ENCODE peak calls at places on chromosomes 1 and 21, in seven cellular contexts. L is SJCRH30; G is HS-27A; T is WTC11; D is cerebellar cortex; O is stimulated activated naive CD8-positive, alpha-beta T cell treated with anti-CD3 and anti-CD28 coated beads, Interleukin-15, Interleukin-2, amounts not matched to agents 100 U/mL and 50 U/mL, for 24 hours; P is Calu3. M is an unnamed sample.

GRCh38 chr21:43866233-43866632 is 1.2 kb downstream of the AGPAT3 start:
- DNase-seq in L (peak), G (no peak), T (no peak), D (peak), O (peak), P (no peak), M (peak)

GRCh38 chr1:243230914-243231313 is 24.2 kb downstream of the CEP170 start:
- DNase-seq in L (peak), G (no peak), T (no peak), D (peak), O (no peak), P (no peak), M (no peak)

GRCh38 chr1:31932491-31933316 is 5.5 kb downstream of the PTP4A2 start:
- DNase-seq in L (peak), G (no peak), T (no peak), D (no peak), O (no peak), P (no peak), M (no peak)

GRCh38 chr1:59302871-59303270 is 6.0 kb downstream of the FGGY start:
- DNase-seq in L (no peak), G (no peak), T (no peak), D (no peak), O (no peak), P (no peak), M (no peak)

GRCh38 chr1:186143521-186143920 is 231.5 kb downstream of the TPR start:
- DNase-seq in L (no peak), G (no peak), T (no peak), D (no peak), O (no peak), P (no peak), M (no peak)

GRCh38 chr1:7516341-7516740 is 254.8 kb upstream of the VAMP3 start:
- DNase-seq in L (peak), G (no peak), T (peak), D (peak), O (no peak), P (no peak), M (peak)

GRCh38 chr1:156310962-156311361 is 11.9 kb upstream of the VHLL start:
- DNase-seq in L (no peak), G (no peak), T (no peak), D (no peak), O (no peak), P (no peak), M (no peak)

GRCh38 chr1:53332833-53333232 is 5.0 kb upstream of the LRP8 start:
- DNase-seq in L (no peak), G (no peak), T (no peak), D (no peak), O (peak), P (no peak), M (no peak)

GRCh38 chr1:246573481-246573880 is 7.2 kb downstream of the CNST start:
- DNase-seq in L (peak), G (no peak), T (no peak), D (no peak), O (no peak), P (no peak), M (no peak)

GRCh38 chr21:45041351-45041805 is 33.0 kb upstream of the ADARB1 start:
- DNase-seq in L (peak), G (no peak), T (no peak), D (no peak), O (no peak), P (no peak), M (peak)

GRCh38 chr1:230105754-230106625 is 39.0 kb downstream of the GALNT2 start:
- DNase-seq in L (no peak), G (no peak), T (no peak), D (no peak), O (no peak), P (peak), M (no peak)

GRCh38 chr1:55685560-55685959 is 470.4 kb upstream of the USP24 start:
- DNase-seq in L (no peak), G (no peak), T (no peak), D (no peak), O (no peak), P (no peak), M (peak)

GRCh38 chr1:212918751-212919150 is 31.6 kb upstream of the VASH2 start:
- DNase-seq in L (no peak), G (no peak), T (no peak), D (no peak), O (no peak), P (no peak), M (peak)

GRCh38 chr21:14901482-14901958 is 163.3 kb downstream of the NRIP1 start:
- DNase-seq in L (peak), G (peak), T (no peak), D (no peak), O (no peak), P (peak), M (no peak)

GRCh38 chr1:178645826-178646200 is 79.2 kb upstream of the RALGPS2 start:
- DNase-seq in L (no peak), G (peak), T (no peak), D (no peak), O (no peak), P (no peak), M (no peak)

GRCh38 chr1:98389809-98390208 is 271.7 kb upstream of the SNX7 start:
- DNase-seq in L (no peak), G (no peak), T (no peak), D (no peak), O (no peak), P (no peak), M (no peak)

GRCh38 chr1:175853681-175854080 is 110.3 kb upstream of the TNR start:
- DNase-seq in L (no peak), G (no peak), T (no peak), D (no peak), O (no peak), P (no peak), M (no peak)

GRCh38 chr21:41361786-41362604 is at the start of gene MX2:
- DNase-seq in L (no peak), G (no peak), T (no peak), D (no peak), O (peak), P (peak), M (no peak)

GRCh38 chr1:53381790-53382401 is 54.0 kb upstream of the LRP8 start:
- DNase-seq in L (no peak), G (peak), T (no peak), D (no peak), O (no peak), P (peak), M (no peak)

GRCh38 chr1:16212251-16212961 is at the start of gene ARHGEF19:
- DNase-seq in L (no peak), G (no peak), T (peak), D (no peak), O (no peak), P (peak), M (no peak)

GRCh38 chr1:226578946-226579639 is 30.5 kb downstream of the STUM start:
- DNase-seq in L (no peak), G (no peak), T (no peak), D (no peak), O (no peak), P (no peak), M (no peak)

GRCh38 chr1:3911981-3912808 is 12.1 kb upstream of the C1orf174 start:
- DNase-seq in L (no peak), G (no peak), T (no peak), D (no peak), O (no peak), P (no peak), M (no peak)

GRCh38 chr1:183089025-183089639 is 65.9 kb downstream of the LAMC1 start:
- DNase-seq in L (no peak), G (no peak), T (no peak), D (no peak), O (no peak), P (peak), M (no peak)

GRCh38 chr1:222087207-222087920 is 345.5 kb upstream of the DUSP10 start:
- DNase-seq in L (no peak), G (no peak), T (no peak), D (no peak), O (no peak), P (no peak), M (no peak)

GRCh38 chr1:116276532-116276931 is 96.5 kb upstream of the ATP1A1 start:
- DNase-seq in L (no peak), G (no peak), T (no peak), D (no peak), O (no peak), P (no peak), M (no peak)

GRCh38 chr1:95117207-95118018 is at the start of gene TLCD4:
- DNase-seq in L (peak), G (peak), T (peak), D (peak), O (peak), P (peak), M (peak)

GRCh38 chr1:3504151-3504822 is 49.8 kb downstream of the ARHGEF16 start:
- DNase-seq in L (no peak), G (peak), T (no peak), D (peak), O (no peak), P (no peak), M (no peak)

GRCh38 chr21:41536076-41536826 is 28.3 kb upstream of the TMPRSS2 start:
- DNase-seq in L (no peak), G (no peak), T (no peak), D (no peak), O (no peak), P (peak), M (no peak)

GRCh38 chr1:12615916-12616708 is 1.9 kb downstream of the DHRS3 start:
- DNase-seq in L (peak), G (peak), T (peak), D (peak), O (no peak), P (peak), M (no peak)

GRCh38 chr1:156115514-156116374 is 1.2 kb downstream of the LMNA start:
- DNase-seq in L (peak), G (peak), T (peak), D (no peak), O (no peak), P (peak), M (peak)

GRCh38 chr1:178665579-178665978 is 59.5 kb upstream of the RALGPS2 start:
- DNase-seq in L (no peak), G (no peak), T (no peak), D (no peak), O (no peak), P (no peak), M (no peak)

GRCh38 chr1:180178511-180179161 is 24.0 kb downstream of the QSOX1 start:
- DNase-seq in L (peak), G (no peak), T (peak), D (peak), O (peak), P (peak), M (peak)

GRCh38 chr1:200681231-200681630 is 11.5 kb upstream of the DDX59 start:
- DNase-seq in L (no peak), G (no peak), T (no peak), D (no peak), O (no peak), P (no peak), M (no peak)

GRCh38 chr1:55185832-55186231 is 29.3 kb downstream of the USP24 start:
- DNase-seq in L (no peak), G (no peak), T (no peak), D (no peak), O (no peak), P (no peak), M (no peak)

GRCh38 chr21:37263827-37264226 is 3.3 kb downstream of the VPS26C start:
- DNase-seq in L (no peak), G (no peak), T (no peak), D (no peak), O (no peak), P (no peak), M (no peak)

GRCh38 chr1:42006836-42007235 is 88.1 kb upstream of the HIVEP3 start:
- DNase-seq in L (no peak), G (no peak), T (no peak), D (no peak), O (no peak), P (no peak), M (no peak)

GRCh38 chr1:27643626-27644368 is 8.8 kb upstream of the FGR start:
- DNase-seq in L (peak), G (no peak), T (peak), D (peak), O (peak), P (peak), M (peak)

M was measured in BE2C.